ENCODE peak calls at places on chromosomes 7 and 10, in nine cellular contexts. One of them, this sample, is unnamed.

GRCh38 chr10:45505336-45505735 is 131.3 kb downstream of the ALOX5 start:
- DNase-seq in hepatocyte: no peak
- DNase-seq in GM23248: no peak
- DNase-seq in GM23338: no peak
- DNase-seq in OCI-LY7: no peak
- DNase-seq in neural progenitor cell: no peak
- DNase-seq in HCT116: no peak
- DNase-seq in SK-N-SH: peak; percentile 60
- DNase-seq in PC-3: no peak
- DNase-seq in this sample: no peak

GRCh38 chr7:14740606-14741005 is 161.9 kb downstream of the DGKB start:
- DNase-seq in hepatocyte: no peak
- DNase-seq in GM23248: no peak
- DNase-seq in GM23338: no peak
- DNase-seq in OCI-LY7: no peak
- DNase-seq in neural progenitor cell: no peak
- DNase-seq in HCT116: no peak
- DNase-seq in SK-N-SH: no peak
- DNase-seq in PC-3: no peak
- DNase-seq in this sample: no peak

GRCh38 chr7:70298780-70299446 is 700.6 kb downstream of the AUTS2 start:
- DNase-seq in hepatocyte: no peak
- DNase-seq in GM23248: no peak
- DNase-seq in GM23338: no peak
- DNase-seq in OCI-LY7: no peak
- DNase-seq in neural progenitor cell: no peak
- DNase-seq in HCT116: no peak
- DNase-seq in SK-N-SH: peak; percentile 73
- DNase-seq in PC-3: no peak
- DNase-seq in this sample: peak; percentile 32

GRCh38 chr7:16594061-16594460 is 51.5 kb downstream of the ANKMY2 start:
- DNase-seq in hepatocyte: no peak
- DNase-seq in GM23248: peak; percentile 17
- DNase-seq in GM23338: no peak
- DNase-seq in OCI-LY7: no peak
- DNase-seq in neural progenitor cell: no peak
- DNase-seq in HCT116: no peak
- DNase-seq in SK-N-SH: no peak
- DNase-seq in PC-3: peak; percentile 46
- DNase-seq in this sample: no peak

GRCh38 chr10:31030800-31031199 is 865 bp downstream of the ZNF438 start:
- DNase-seq in hepatocyte: no peak
- DNase-seq in GM23248: no peak
- DNase-seq in GM23338: no peak
- DNase-seq in OCI-LY7: no peak
- DNase-seq in neural progenitor cell: peak; percentile 20
- DNase-seq in HCT116: no peak
- DNase-seq in SK-N-SH: no peak
- DNase-seq in PC-3: no peak
- DNase-seq in this sample: no peak

GRCh38 chr10:119026301-119027110 is 3.0 kb upstream of the NANOS1 start:
- DNase-seq in hepatocyte: no peak
- DNase-seq in GM23248: no peak
- DNase-seq in GM23338: no peak
- DNase-seq in OCI-LY7: no peak
- DNase-seq in neural progenitor cell: no peak
- DNase-seq in HCT116: no peak
- DNase-seq in SK-N-SH: no peak
- DNase-seq in PC-3: peak; percentile 12
- DNase-seq in this sample: no peak

GRCh38 chr7:155961241-155962190 is 149.3 kb upstream of the SHH start:
- DNase-seq in hepatocyte: no peak
- DNase-seq in GM23248: no peak
- DNase-seq in GM23338: no peak
- DNase-seq in OCI-LY7: no peak
- DNase-seq in neural progenitor cell: peak; percentile 15
- DNase-seq in HCT116: peak; percentile 92
- DNase-seq in SK-N-SH: no peak
- DNase-seq in PC-3: peak; percentile 58
- DNase-seq in this sample: no peak

GRCh38 chr7:38881947-38882684 is 26.9 kb downstream of the VPS41 start:
- DNase-seq in hepatocyte: no peak
- DNase-seq in GM23248: no peak
- DNase-seq in GM23338: no peak
- DNase-seq in OCI-LY7: no peak
- DNase-seq in neural progenitor cell: no peak
- DNase-seq in HCT116: no peak
- DNase-seq in SK-N-SH: no peak
- DNase-seq in PC-3: no peak
- DNase-seq in this sample: no peak

GRCh38 chr7:11082552-11083213 is 109.0 kb downstream of the PHF14 start:
- DNase-seq in hepatocyte: peak; percentile 76
- DNase-seq in GM23248: no peak
- DNase-seq in GM23338: no peak
- DNase-seq in OCI-LY7: no peak
- DNase-seq in neural progenitor cell: peak; percentile 27
- DNase-seq in HCT116: no peak
- DNase-seq in SK-N-SH: no peak
- DNase-seq in PC-3: no peak
- DNase-seq in this sample: no peak

GRCh38 chr10:124696446-124697392 is 47.5 kb downstream of the FAM53B start:
- DNase-seq in hepatocyte: no peak
- DNase-seq in GM23248: no peak
- DNase-seq in GM23338: no peak
- DNase-seq in OCI-LY7: peak; percentile 63
- DNase-seq in neural progenitor cell: no peak
- DNase-seq in HCT116: no peak
- DNase-seq in SK-N-SH: no peak
- DNase-seq in PC-3: no peak
- DNase-seq in this sample: peak; percentile 83

GRCh38 chr10:34181545-34182300 is 633.4 kb downstream of the PARD3 start:
- DNase-seq in hepatocyte: peak; percentile 48
- DNase-seq in GM23248: peak; percentile 50
- DNase-seq in GM23338: peak; percentile 31
- DNase-seq in OCI-LY7: no peak
- DNase-seq in neural progenitor cell: peak; percentile 45
- DNase-seq in HCT116: no peak
- DNase-seq in SK-N-SH: peak; percentile 76
- DNase-seq in PC-3: no peak
- DNase-seq in this sample: peak; percentile 89

GRCh38 chr10:94314913-94315545 is 47.7 kb downstream of the NOC3L start:
- DNase-seq in hepatocyte: peak; percentile 19
- DNase-seq in GM23248: peak; percentile 59
- DNase-seq in GM23338: peak; percentile 32
- DNase-seq in OCI-LY7: no peak
- DNase-seq in neural progenitor cell: peak; percentile 38
- DNase-seq in HCT116: no peak
- DNase-seq in SK-N-SH: peak; percentile 8
- DNase-seq in PC-3: no peak
- DNase-seq in this sample: no peak

GRCh38 chr7:91289633-91290260 is 25.5 kb downstream of the FZD1 start:
- DNase-seq in hepatocyte: no peak
- DNase-seq in GM23248: no peak
- DNase-seq in GM23338: no peak
- DNase-seq in OCI-LY7: no peak
- DNase-seq in neural progenitor cell: no peak
- DNase-seq in HCT116: no peak
- DNase-seq in SK-N-SH: no peak
- DNase-seq in PC-3: no peak
- DNase-seq in this sample: no peak

GRCh38 chr10:52030051-52030867 is 283.8 kb upstream of the DKK1 start:
- DNase-seq in hepatocyte: no peak
- DNase-seq in GM23248: peak; percentile 66
- DNase-seq in GM23338: peak; percentile 35
- DNase-seq in OCI-LY7: no peak
- DNase-seq in neural progenitor cell: no peak
- DNase-seq in HCT116: no peak
- DNase-seq in SK-N-SH: no peak
- DNase-seq in PC-3: peak; percentile 71
- DNase-seq in this sample: no peak

GRCh38 chr7:151867912-151868804 is 8.8 kb downstream of the PRKAG2 start:
- DNase-seq in hepatocyte: no peak
- DNase-seq in GM23248: no peak
- DNase-seq in GM23338: no peak
- DNase-seq in OCI-LY7: no peak
- DNase-seq in neural progenitor cell: no peak
- DNase-seq in HCT116: no peak
- DNase-seq in SK-N-SH: peak; percentile 77
- DNase-seq in PC-3: no peak
- DNase-seq in this sample: no peak

DNA sequence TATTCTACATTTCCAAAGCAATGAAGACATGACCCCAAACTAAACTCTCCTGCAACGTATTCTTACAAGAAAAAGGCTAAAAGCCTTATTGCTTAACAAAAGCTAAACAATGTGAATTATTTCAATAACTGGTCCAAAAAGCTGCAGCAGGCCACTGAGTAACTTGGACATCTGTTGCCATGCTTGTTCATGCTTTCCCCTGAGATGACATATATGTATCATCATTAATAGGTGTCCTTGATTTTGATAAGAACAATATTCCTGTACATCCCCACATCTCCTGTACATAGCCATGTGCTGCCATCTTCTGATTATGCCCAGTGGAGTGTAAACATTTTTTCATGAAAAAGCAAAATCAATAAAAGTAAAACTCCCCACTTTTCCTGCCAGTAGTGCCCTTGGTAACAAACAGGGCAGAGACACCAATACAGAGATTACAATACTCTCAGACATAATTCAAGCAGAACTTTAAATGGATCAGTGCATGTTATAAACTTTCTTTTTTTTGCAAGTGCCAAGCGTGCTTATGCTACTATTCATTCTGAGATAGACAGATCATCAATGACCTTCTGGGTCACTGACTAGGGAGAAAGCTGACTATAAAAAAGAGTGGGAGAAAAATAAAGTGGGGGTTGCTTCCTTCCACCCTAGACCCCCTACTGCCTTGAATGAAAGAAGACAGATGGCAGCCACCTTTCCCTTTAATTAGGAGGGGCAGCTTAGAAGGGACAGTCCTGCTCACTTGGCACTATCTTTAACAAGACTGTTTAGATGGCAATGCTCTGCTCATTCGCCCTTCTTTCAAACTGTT is 205.5 kb upstream of the KLF14 start:
- DNase-seq in hepatocyte: no peak
- DNase-seq in GM23248: peak; percentile 48
- DNase-seq in GM23338: no peak
- DNase-seq in OCI-LY7: no peak
- DNase-seq in neural progenitor cell: peak; percentile 53
- DNase-seq in HCT116: no peak
- DNase-seq in SK-N-SH: no peak
- DNase-seq in PC-3: peak; percentile 24
- DNase-seq in this sample: no peak
- H3K4me3 ChIP-seq in hepatocyte: no peak overlapping the region
- H3K4me3 ChIP-seq in GM23248: no peak overlapping the region
- H3K4me3 ChIP-seq in GM23338: no peak overlapping the region
- H3K4me3 ChIP-seq in OCI-LY7: no peak overlapping the region
- H3K4me3 ChIP-seq in neural progenitor cell: no peak overlapping the region
- H3K4me3 ChIP-seq in HCT116: no peak overlapping the region
- H3K4me3 ChIP-seq in SK-N-SH: peak overlapping the region; percentile 11
- H3K4me3 ChIP-seq in PC-3: peak overlapping the region; percentile 80
- H3K4me3 ChIP-seq in this sample: no peak overlapping the region

DNA sequence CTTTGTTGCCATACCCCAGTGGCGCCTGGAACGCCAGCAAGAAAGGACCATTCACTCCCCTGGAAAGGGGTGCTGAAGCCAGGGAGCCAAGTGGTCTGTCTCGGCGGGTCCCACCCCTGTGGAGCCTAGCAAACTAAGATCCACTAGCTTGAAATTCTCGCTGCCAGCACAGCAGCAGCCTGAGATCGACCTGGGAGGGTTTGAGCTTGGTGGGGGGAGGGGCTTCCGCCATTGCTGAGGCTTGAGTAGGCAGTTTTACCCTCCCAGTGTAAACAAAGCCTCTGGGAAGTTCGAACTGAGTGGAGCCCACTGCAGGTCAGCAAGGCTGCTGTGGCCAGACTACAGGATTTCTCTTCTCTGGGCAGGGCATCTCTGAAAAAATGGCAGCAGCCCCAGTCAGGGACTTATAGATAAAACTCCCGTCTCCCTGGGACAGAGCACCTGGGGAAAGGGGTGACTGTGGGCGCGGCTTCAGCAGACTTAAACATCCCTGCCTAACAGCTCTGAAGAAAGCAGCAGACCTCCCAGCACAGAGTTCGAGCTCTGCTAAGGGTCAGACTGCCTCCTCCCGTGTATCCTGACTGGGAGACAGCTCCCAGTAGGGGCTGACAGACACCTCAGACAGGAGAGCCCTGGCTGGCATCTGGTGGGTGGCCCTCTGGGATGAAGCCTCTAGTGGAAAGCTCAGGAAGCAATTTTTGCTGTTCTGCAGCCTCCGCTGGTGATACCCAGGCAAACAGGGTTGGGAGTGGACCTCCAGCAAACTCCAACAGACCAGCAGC is 281.1 kb upstream of the SP4 start:
- DNase-seq in hepatocyte: no peak
- DNase-seq in GM23248: no peak
- DNase-seq in GM23338: peak; percentile 64
- DNase-seq in OCI-LY7: no peak
- DNase-seq in neural progenitor cell: peak; percentile 25
- DNase-seq in HCT116: no peak
- DNase-seq in SK-N-SH: no peak
- DNase-seq in PC-3: no peak
- DNase-seq in this sample: no peak
- TF ChIP-seq EZH2phosphoT487 in hepatocyte: no peak
- TF ChIP-seq EZH2phosphoT487 in GM23248: no peak
- TF ChIP-seq EZH2phosphoT487 in GM23338: no peak
- TF ChIP-seq EZH2phosphoT487 in OCI-LY7: no peak
- TF ChIP-seq EZH2phosphoT487 in neural progenitor cell: no peak
- TF ChIP-seq EZH2phosphoT487 in HCT116: no peak
- TF ChIP-seq EZH2phosphoT487 in SK-N-SH: no peak
- TF ChIP-seq EZH2phosphoT487 in PC-3: no peak
- TF ChIP-seq EZH2phosphoT487 in this sample: no peak

GRCh38 chr7:101155303-101155702 is 1.0 kb downstream of the AP1S1 start:
- DNase-seq in hepatocyte: no peak
- DNase-seq in GM23248: no peak
- DNase-seq in GM23338: peak; percentile 18
- DNase-seq in OCI-LY7: no peak
- DNase-seq in neural progenitor cell: no peak
- DNase-seq in HCT116: no peak
- DNase-seq in SK-N-SH: no peak
- DNase-seq in PC-3: no peak
- DNase-seq in this sample: no peak
- H2AFZ ChIP-seq in hepatocyte: peak overlapping the region; percentile 85
- H2AFZ ChIP-seq in GM23248: peak overlapping the region; percentile 60
- H2AFZ ChIP-seq in GM23338: peak overlapping the region; percentile 38
- H2AFZ ChIP-seq in OCI-LY7: peak overlapping the region; percentile 77
- H2AFZ ChIP-seq in neural progenitor cell: no peak overlapping the region
- H2AFZ ChIP-seq in HCT116: no peak overlapping the region
- H2AFZ ChIP-seq in SK-N-SH: peak overlapping the region; percentile 33
- H2AFZ ChIP-seq in PC-3: peak overlapping the region; percentile 65
- H2AFZ ChIP-seq in this sample: peak overlapping the region; percentile 90

DNA sequence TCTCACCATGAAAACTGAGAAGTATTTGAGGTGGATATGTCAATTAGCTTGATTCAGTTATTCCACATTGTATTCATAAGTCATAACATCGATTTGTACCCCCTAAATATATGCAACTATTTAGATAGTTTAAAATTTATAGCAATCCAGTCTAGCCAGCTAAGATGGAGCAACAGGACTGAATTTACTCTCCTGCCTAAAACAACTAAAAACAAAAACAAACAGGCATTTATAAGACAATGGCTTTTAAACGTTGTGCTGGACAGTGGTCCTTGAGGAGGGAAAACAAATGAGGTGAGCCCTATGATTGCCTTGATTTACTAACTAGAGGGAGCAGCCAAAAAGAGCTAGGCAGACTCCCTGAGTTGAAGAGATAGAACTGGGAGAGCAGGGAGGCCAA is 814 bp upstream of the GPAM start:
- DNase-seq in hepatocyte: no peak
- DNase-seq in GM23248: peak; percentile 7
- DNase-seq in GM23338: peak; percentile 1
- DNase-seq in OCI-LY7: no peak
- DNase-seq in neural progenitor cell: no peak
- DNase-seq in HCT116: no peak
- DNase-seq in SK-N-SH: no peak
- DNase-seq in PC-3: no peak
- DNase-seq in this sample: no peak
- H3K4me3 ChIP-seq in hepatocyte: peak overlapping the region; percentile 83
- H3K4me3 ChIP-seq in GM23248: peak overlapping the region; percentile 80
- H3K4me3 ChIP-seq in GM23338: peak overlapping the region; percentile 76
- H3K4me3 ChIP-seq in OCI-LY7: peak overlapping the region; percentile 94
- H3K4me3 ChIP-seq in neural progenitor cell: peak overlapping the region; percentile 87
- H3K4me3 ChIP-seq in HCT116: peak overlapping the region; percentile 75
- H3K4me3 ChIP-seq in SK-N-SH: peak overlapping the region; percentile 85
- H3K4me3 ChIP-seq in PC-3: peak overlapping the region; percentile 91
- H3K4me3 ChIP-seq in this sample: peak overlapping the region; percentile 89